ENCODE peak calls at places on chromosomes 13 and 19, in nine cellular contexts. F is CD8-positive, alpha-beta T cell; C is heart right ventricle; R is IMR-90; X is adrenal gland; O is fibroblast of lung; V is transverse colon; L is H9; Y is left ventricle myocardium inferior. T is an unnamed sample. For H3K27me3, the result is how much of the 10 kb centered on the place peaks cover.

GRCh38 chr13:50677687-50678463 is 165.6 kb downstream of the DLEU7 start:
- DNase-seq in V (no peak), O (no peak), R (peak), F (no peak), Y (no peak), L (no peak), X (no peak), C (no peak), T (no peak)

GRCh38 chr13:106143930-106144709 is 391.3 kb downstream of the EFNB2 start:
- DNase-seq in O (no peak), R (no peak), F (no peak), C (no peak), V (no peak), Y (no peak), L (no peak), X (no peak), T (no peak)

GRCh38 chr19:13356686-13357280 is 149.5 kb downstream of the CACNA1A start:
- DNase-seq in X (no peak), Y (no peak), C (no peak), O (no peak), V (no peak), R (no peak), F (no peak), L (no peak), T (no peak)

GRCh38 chr13:59665184-59665583 is 498.5 kb downstream of the DIAPH3 start:
- DNase-seq in F (no peak), V (no peak), L (no peak), R (no peak), O (no peak), Y (no peak), C (no peak), X (no peak), T (no peak)

GRCh38 chr13:65943024-65943423 is 1287.1 kb downstream of the PCDH9 start:
- DNase-seq in F (no peak), R (peak), O (peak), L (no peak), V (no peak), Y (no peak), X (no peak), C (no peak), T (no peak)

GRCh38 chr13:102508411-102508810 is 88.4 kb upstream of the TPP2 start:
- DNase-seq in X (no peak), C (no peak), V (no peak), R (no peak), Y (no peak), O (no peak), F (no peak), L (peak), T (no peak)

GRCh38 chr13:111281751-111282311 is 38.6 kb upstream of the TEX29 start:
- DNase-seq in Y (no peak), O (peak), F (no peak), R (peak), X (no peak), C (no peak), L (no peak), V (no peak), T (peak)

GRCh38 chr13:38372818-38373217 is 23.2 kb downstream of the UFM1 start:
- DNase-seq in F (no peak), R (no peak), V (no peak), Y (no peak), X (no peak), C (no peak), O (no peak), L (no peak), T (no peak)

GRCh38 chr13:79491715-79492114 is 10.8 kb downstream of the NDFIP2 start:
- DNase-seq in F (no peak), Y (no peak), R (peak), V (no peak), C (no peak), L (no peak), O (peak), X (no peak), T (no peak)

GRCh38 chr19:49716154-49716553 is 25.2 kb downstream of the CPT1C start:
- DNase-seq in O (no peak), R (no peak), F (no peak), X (no peak), C (no peak), Y (no peak), L (no peak), V (no peak), T (no peak)

DNA sequence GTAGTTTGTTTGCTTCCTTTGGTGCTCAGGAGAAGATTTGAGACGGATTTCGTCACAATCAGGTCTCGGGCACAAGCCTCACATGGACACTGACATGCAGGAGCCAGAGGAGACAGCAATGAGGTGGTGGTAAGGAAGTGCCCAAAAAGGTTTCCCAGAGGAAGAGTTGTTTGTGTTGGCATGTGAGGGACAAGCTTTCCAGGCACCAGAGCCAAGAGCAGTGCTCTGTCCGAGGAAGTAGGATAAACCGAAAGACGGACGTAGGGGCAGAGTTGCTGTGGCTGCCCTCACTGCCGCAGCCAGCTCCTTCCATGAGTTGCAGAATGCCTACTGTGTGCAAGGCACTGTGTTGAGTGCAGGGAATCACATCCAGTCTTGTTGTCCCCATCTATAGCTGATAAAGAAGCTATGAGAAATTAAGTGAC is 27.7 kb downstream of the SAE1 start:
- DNase-seq in V (peak), O (no peak), R (no peak), Y (no peak), X (no peak), F (no peak), L (no peak), C (no peak), T (no peak)
- H3K27ac ChIP-seq in V (peak), O (peak), R (peak), Y (peak), X (peak), F (peak), L (peak), C (peak), T (peak)

GRCh38 chr13:41179593-41180250 is 14.6 kb downstream of the KBTBD7 start:
- DNase-seq in L (no peak), R (peak), F (no peak), Y (no peak), V (no peak), O (peak), C (no peak), X (no peak), T (no peak)
- H3K27me3 ChIP-seq in L (under half), R (under half), F (under half), Y (under half), V (under half), O (under half), C (under half), X (under half), T (under half)

DNA sequence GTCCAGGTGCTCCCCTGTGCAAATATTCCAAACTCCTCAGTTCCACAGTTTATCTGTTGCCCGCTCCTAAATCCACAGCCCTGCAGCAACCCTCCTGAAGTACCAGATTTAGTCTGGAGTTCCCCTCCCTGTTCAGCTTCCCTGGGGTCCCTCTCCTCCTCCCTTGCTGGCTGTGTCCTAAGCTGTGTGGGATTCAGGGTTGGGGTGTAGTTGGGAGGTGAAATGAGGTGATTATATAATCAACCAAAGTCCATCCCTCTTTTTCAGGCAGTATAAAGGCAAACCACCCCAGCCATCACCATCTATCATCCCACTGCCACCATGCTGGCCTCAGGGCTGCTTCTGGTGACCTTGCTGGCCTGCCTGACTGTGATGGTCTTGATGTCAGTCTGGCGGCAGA is at the start of gene CYP2A13:
- DNase-seq in O (no peak), C (no peak), L (no peak), F (no peak), V (no peak), R (no peak), X (no peak), Y (no peak), T (no peak)
- TF ChIP-seq CTCF in O (no peak), C (no peak), L (no peak), F (no peak), V (no peak), R (no peak), X (no peak), Y (no peak), T (no peak)

GRCh38 chr13:27619093-27619705 is 1.1 kb downstream of the LNX2 start:
- DNase-seq in O (peak), C (no peak), Y (no peak), V (no peak), X (no peak), R (peak), F (no peak), L (no peak), T (no peak)
- H3K27ac ChIP-seq in O (peak), C (no peak), Y (peak), V (peak), X (peak), R (no peak), F (peak), L (no peak), T (no peak)

GRCh38 chr19:1467228-1467511 is 11.8 kb downstream of the C19orf25 start:
- DNase-seq in O (no peak), V (no peak), L (no peak), R (no peak), Y (no peak), C (no peak), X (no peak), F (no peak), T (no peak)

GRCh38 chr19:1466018-1466460 is 13.0 kb downstream of the C19orf25 start:
- DNase-seq in O (no peak), Y (no peak), F (no peak), X (no peak), R (no peak), L (no peak), C (peak), V (no peak), T (no peak)

GRCh38 chr19:1468274-1469199 is 10.5 kb downstream of the C19orf25 start:
- DNase-seq in V (no peak), Y (no peak), L (no peak), F (no peak), R (peak), C (peak), X (no peak), O (peak), T (no peak)

GRCh38 chr19:1466461-1467227 is 12.4 kb downstream of the C19orf25 start:
- DNase-seq in O (no peak), R (no peak), V (no peak), Y (no peak), L (no peak), C (peak), F (no peak), X (no peak), T (no peak)

GRCh38 chr19:1467512-1468273 is 11.3 kb downstream of the C19orf25 start:
- DNase-seq in R (no peak), V (no peak), F (no peak), L (no peak), C (peak), O (no peak), X (no peak), Y (no peak), T (no peak)
- H3K27me3 ChIP-seq in R (half or more), V (half or more), F (under half), L (half or more), C (half or more), O (under half), X (half or more), Y (half or more), T (under half)

GRCh38 chr19:16540948-16541347 is 1.3 kb downstream of the CHERP start:
- DNase-seq in L (no peak), R (no peak), V (no peak), C (no peak), O (no peak), X (no peak), Y (no peak), F (no peak), T (no peak)

GRCh38 chr19:16541526-16542044 is 652 bp downstream of the CHERP start:
- DNase-seq in C (no peak), F (peak), X (no peak), V (no peak), R (peak), L (no peak), Y (no peak), O (no peak), T (no peak)

GRCh38 chr19:16544468-16545231 is 2.4 kb upstream of the CHERP start:
- DNase-seq in C (no peak), X (no peak), L (no peak), R (no peak), O (no peak), V (no peak), Y (no peak), F (no peak), T (no peak)

GRCh38 chr19:16542894-16543498 is 759 bp upstream of the CHERP start:
- DNase-seq in R (no peak), X (no peak), C (no peak), L (no peak), Y (no peak), O (peak), V (no peak), F (no peak), T (no peak)

DNA sequence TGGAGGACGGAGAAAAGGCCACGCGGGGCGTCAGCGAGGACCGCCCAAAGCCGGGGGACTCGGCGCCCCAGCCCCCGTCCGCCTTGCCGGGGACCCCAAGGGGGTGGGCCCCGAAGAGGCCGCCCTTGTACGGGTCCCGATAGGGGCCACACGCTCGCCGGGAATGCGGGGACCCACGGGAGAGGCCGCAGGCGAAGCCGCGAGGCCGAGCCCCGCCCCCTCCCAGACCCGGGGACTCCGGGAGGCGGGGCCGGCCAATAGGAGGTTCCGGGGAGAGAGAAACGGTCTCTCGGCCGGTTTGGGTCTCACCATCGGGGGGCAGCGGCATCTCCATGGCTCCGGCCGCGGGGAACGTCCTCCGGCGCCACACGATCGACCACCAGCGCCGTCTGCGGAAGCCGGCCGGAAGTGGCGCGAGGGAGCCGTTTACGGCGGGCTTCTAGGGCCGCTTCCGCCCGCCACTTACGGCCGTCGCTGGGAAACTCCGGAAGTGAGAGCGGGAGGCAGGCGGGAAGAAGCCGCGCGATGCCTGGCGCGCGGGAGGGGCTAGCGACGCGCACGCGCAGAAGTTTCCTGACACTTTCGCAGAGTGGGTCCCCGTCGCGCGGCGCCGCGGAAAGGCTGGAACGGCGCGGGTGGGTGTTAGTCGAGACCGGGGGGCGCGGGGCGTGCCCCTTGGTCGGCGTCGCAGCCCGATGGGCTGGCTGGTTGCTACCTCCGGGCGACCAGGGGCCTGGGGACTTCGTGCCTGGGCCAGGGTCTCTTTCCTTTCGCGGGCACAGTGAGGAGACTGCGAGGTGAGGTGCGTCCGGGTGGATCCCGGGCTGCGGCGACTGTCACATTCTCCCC is at the start of gene CHERP:
- DNase-seq in X (peak), C (peak), O (peak), V (peak), L (peak), R (peak), Y (peak), F (peak), T (peak)
- TF ChIP-seq CTCF in X (no peak), C (no peak), O (no peak), V (no peak), L (no peak), R (no peak), Y (peak), F (no peak), T (no peak)

GRCh38 chr13:75647126-75647784 is 11.1 kb downstream of the LMO7 start:
- DNase-seq in L (no peak), O (no peak), X (no peak), F (no peak), C (no peak), Y (no peak), V (no peak), R (peak), T (no peak)

GRCh38 chr13:75645141-75645540 is 9.0 kb downstream of the LMO7 start:
- DNase-seq in X (no peak), C (no peak), Y (no peak), L (no peak), F (no peak), V (no peak), O (no peak), R (peak), T (no peak)

GRCh38 chr13:75648446-75648845 is 12.3 kb downstream of the LMO7 start:
- DNase-seq in O (no peak), L (no peak), X (no peak), R (no peak), Y (no peak), V (no peak), F (no peak), C (no peak), T (no peak)

GRCh38 chr13:75656590-75656989 is 20.5 kb downstream of the LMO7 start:
- DNase-seq in L (no peak), F (no peak), C (no peak), X (no peak), V (no peak), R (peak), O (no peak), Y (no peak), T (no peak)

GRCh38 chr13:75650991-75651390 is 14.9 kb downstream of the LMO7 start:
- DNase-seq in O (no peak), Y (no peak), X (no peak), C (no peak), L (no peak), V (no peak), R (no peak), F (no peak), T (no peak)
- H3K27ac ChIP-seq in O (no peak), Y (no peak), X (no peak), C (no peak), L (no peak), V (no peak), R (no peak), F (no peak), T (no peak)

T was measured in AG04450.